ENCODE peak calls at places on chromosomes 6 and 20, in eight cellular contexts. B is GM13977; J is iris pigment epithelial cell; L is NCI-H510A treated with DMSO at 0.1 percent for 48 hours; D is activated T-cell treated with anti-CD3 and anti-CD28 coated beads, Interleukin-2, amount 50 U/mL, for 72 hours; U is lower lobe of right lung; R is T follicular helper cell; T is T-helper 17 cell. C is an unnamed sample.

GRCh38 chr6:119348308-119349040 is 1.1 kb downstream of the MAN1A1 start:
- DNase-seq in B (peak), J (peak), D (peak), U (peak), R (no peak), L (no peak), T (peak), C (peak)

GRCh38 chr6:118980063-118980462 is 45.1 kb upstream of the MCM9 start:
- DNase-seq in L (no peak), D (no peak), T (no peak), U (peak), R (no peak), B (no peak), J (peak), C (no peak)

GRCh38 chr6:48747040-48747439 is 636.0 kb upstream of the PTCHD4 start:
- DNase-seq in J (peak), R (no peak), L (no peak), T (no peak), B (no peak), U (no peak), D (no peak), C (no peak)

GRCh38 chr6:157724960-157725741 is 97.9 kb upstream of the SNX9 start:
- DNase-seq in T (no peak), B (no peak), U (no peak), D (no peak), R (no peak), L (no peak), J (no peak), C (no peak)

GRCh38 chr6:36563237-36563927 is 16.1 kb upstream of the STK38 start:
- DNase-seq in U (no peak), D (no peak), L (no peak), T (no peak), J (peak), B (no peak), R (no peak), C (no peak)

GRCh38 chr6:15338462-15338861 is 92.6 kb downstream of the JARID2 start:
- DNase-seq in D (no peak), U (no peak), J (no peak), T (no peak), R (no peak), B (no peak), L (no peak), C (no peak)

GRCh38 chr6:117483645-117484016 is 1.2 kb downstream of the DCBLD1 start:
- DNase-seq in T (no peak), U (no peak), L (peak), J (peak), D (no peak), B (peak), R (no peak), C (peak)

GRCh38 chr6:85614780-85615179 is 21.1 kb upstream of the SNX14 start:
- DNase-seq in D (no peak), L (no peak), J (no peak), T (no peak), U (no peak), R (no peak), B (no peak), C (no peak)

GRCh38 chr6:2891768-2892170 is 11.3 kb downstream of the SERPINB9 start:
- DNase-seq in L (peak), T (peak), R (peak), D (peak), B (peak), U (no peak), J (no peak), C (peak)

GRCh38 chr6:35592178-35592577 is 79.5 kb upstream of the TULP1 start:
- DNase-seq in U (no peak), D (no peak), B (no peak), J (no peak), L (no peak), R (no peak), T (no peak), C (no peak)

GRCh38 chr20:36544134-36545018 is 3.1 kb downstream of the MYL9 start:
- DNase-seq in J (peak), U (peak), B (no peak), R (no peak), L (no peak), D (no peak), T (no peak), C (no peak)

GRCh38 chr20:52127309-52127708 is 64.3 kb downstream of the ZFP64 start:
- DNase-seq in B (no peak), L (no peak), T (no peak), U (no peak), R (no peak), D (no peak), J (no peak), C (no peak)

GRCh38 chr6:111813247-111814162 is 59.7 kb downstream of the FYN start:
- DNase-seq in J (peak), T (no peak), L (no peak), U (no peak), D (no peak), R (no peak), B (no peak), C (no peak)

GRCh38 chr6:160973311-160973710 is 18.3 kb upstream of the MAP3K4 start:
- DNase-seq in B (no peak), R (no peak), L (no peak), J (no peak), U (no peak), D (no peak), T (no peak), C (no peak)

GRCh38 chr6:41581381-41581991 is 35.3 kb downstream of the FOXP4 start:
- DNase-seq in B (no peak), L (no peak), U (no peak), J (peak), T (no peak), R (no peak), D (no peak), C (no peak)

GRCh38 chr20:63501818-63502670 is 3.2 kb upstream of the EEF1A2 start:
- DNase-seq in D (no peak), R (no peak), U (no peak), L (peak), T (no peak), B (no peak), J (no peak), C (no peak)

GRCh38 chr6:168571268-168571667 is 130.3 kb downstream of the SMOC2 start:
- DNase-seq in U (no peak), L (no peak), J (no peak), B (no peak), T (no peak), D (no peak), R (no peak), C (no peak)

GRCh38 chr6:129795261-129795660 is 65.9 kb downstream of the TMEM244 start:
- DNase-seq in D (no peak), U (no peak), J (no peak), B (no peak), L (no peak), T (no peak), R (no peak), C (no peak)

GRCh38 chr20:44734938-44735337 is 10.7 kb upstream of the KCNK15 start:
- DNase-seq in D (no peak), U (no peak), L (no peak), J (peak), T (no peak), B (no peak), R (no peak), C (no peak)

GRCh38 chr6:16471222-16471784 is 232.9 kb downstream of the GMPR start:
- DNase-seq in U (no peak), T (no peak), J (peak), R (no peak), L (no peak), B (no peak), D (no peak), C (no peak)

GRCh38 chr20:63268671-63269439 is 3.8 kb upstream of the ARFGAP1 start:
- DNase-seq in R (no peak), L (no peak), B (no peak), U (no peak), J (no peak), T (no peak), D (no peak), C (no peak)

GRCh38 chr20:1830240-1830639 is 65.0 kb upstream of the SIRPA start:
- DNase-seq in T (no peak), J (peak), R (no peak), B (no peak), L (no peak), U (no peak), D (no peak), C (no peak)

GRCh38 chr6:2695464-2696095 is 55.1 kb downstream of the MYLK4 start:
- DNase-seq in T (no peak), U (no peak), B (peak), L (peak), J (peak), D (no peak), R (no peak), C (peak)

GRCh38 chr6:111805511-111806181 is 67.6 kb downstream of the FYN start:
- DNase-seq in T (no peak), U (no peak), L (no peak), B (peak), R (no peak), D (peak), J (peak), C (peak)

GRCh38 chr6:18307006-18307405 is 42.7 kb upstream of the DEK start:
- DNase-seq in D (no peak), J (peak), T (no peak), L (no peak), U (no peak), B (no peak), R (no peak), C (no peak)

GRCh38 chr20:8394308-8394945 is 262.4 kb downstream of the PLCB1 start:
- DNase-seq in L (no peak), D (no peak), U (no peak), B (no peak), T (no peak), R (no peak), J (peak), C (no peak)

GRCh38 chr6:27863962-27864905 is 48.0 kb downstream of the OR2B2 start:
- DNase-seq in B (no peak), T (no peak), D (peak), L (no peak), R (no peak), J (peak), U (peak), C (no peak)

GRCh38 chr6:131062245-131063027 is 609 bp downstream of the EPB41L2 start:
- DNase-seq in U (peak), R (peak), J (no peak), D (peak), B (peak), T (no peak), L (no peak), C (peak)

GRCh38 chr20:15882553-15882952 is 690.7 kb downstream of the KIF16B start:
- DNase-seq in T (no peak), B (no peak), R (no peak), D (no peak), J (no peak), U (no peak), L (no peak), C (no peak)

GRCh38 chr6:143934867-143935266 is 70.6 kb downstream of the ZC2HC1B start:
- DNase-seq in T (no peak), D (no peak), B (no peak), J (no peak), U (no peak), L (no peak), R (no peak), C (no peak)

GRCh38 chr20:29874476-29875202 is 1382.8 kb upstream of the DEFB115 start:
- DNase-seq in U (no peak), D (no peak), T (no peak), R (no peak), J (no peak), B (peak), L (no peak), C (peak)

GRCh38 chr6:54361734-54362133 is 53.5 kb downstream of the TINAG start:
- DNase-seq in B (no peak), J (no peak), T (no peak), L (no peak), U (no peak), R (no peak), D (no peak), C (no peak)

GRCh38 chr6:25601797-25602679 is 50.0 kb upstream of the SCGN start:
- DNase-seq in T (no peak), D (no peak), U (no peak), J (peak), R (no peak), L (peak), B (peak), C (peak)

GRCh38 chr20:6152777-6153176 is 29.9 kb upstream of the FERMT1 start:
- DNase-seq in L (no peak), U (no peak), D (no peak), J (no peak), T (no peak), R (no peak), B (no peak), C (no peak)

GRCh38 chr6:14655990-14656640 is 538.5 kb downstream of the CD83 start:
- DNase-seq in U (no peak), R (no peak), L (no peak), D (no peak), T (no peak), J (no peak), B (no peak), C (no peak)

GRCh38 chr6:70299456-70299855 is 3.4 kb downstream of the COL9A1 start:
- DNase-seq in T (no peak), J (peak), U (no peak), D (no peak), L (no peak), R (no peak), B (no peak), C (no peak)

GRCh38 chr6:143060806-143061596 is at the start of gene AIG1:
- DNase-seq in D (peak), J (no peak), R (peak), U (no peak), L (peak), B (peak), T (peak), C (no peak)

GRCh38 chr20:478010-478948 is 15.9 kb upstream of the TBC1D20 start:
- DNase-seq in U (no peak), T (no peak), R (no peak), L (no peak), J (peak), B (no peak), D (no peak), C (no peak)

GRCh38 chr6:88490865-88491264 is 324.7 kb upstream of the CNR1 start:
- DNase-seq in U (no peak), T (no peak), R (no peak), L (no peak), D (no peak), J (peak), B (no peak), C (no peak)

C was measured in GM10248.